ENCODE peak calls at places on chromosomes 5 and 9, in five cellular contexts. One of them, this sample, is unnamed.
A peak's percentile ranks its signal among the peaks of the same experiment; 100 is the strongest.

GRCh38 chr5:175131432-175131831 is 312.6 kb downstream of the DRD1 start:
- DNase-seq in progenitor cell of endocrine pancreas: no peak
- DNase-seq in lower leg skin: no peak
- DNase-seq in IMR-90: no peak
- DNase-seq in WERI-Rb-1: no peak
- DNase-seq in this sample: no peak

GRCh38 chr9:77978086-77978781 is 53.4 kb downstream of the GNAQ start:
- DNase-seq in lower leg skin: no peak
- DNase-seq in IMR-90: no peak
- DNase-seq in WERI-Rb-1: no peak
- DNase-seq in progenitor cell of endocrine pancreas: no peak
- DNase-seq in this sample: no peak

GRCh38 chr5:173198049-173198448 is 37.0 kb downstream of the NKX2-5 start:
- DNase-seq in WERI-Rb-1: no peak
- DNase-seq in IMR-90: no peak
- DNase-seq in progenitor cell of endocrine pancreas: no peak
- DNase-seq in lower leg skin: peak; percentile 43
- DNase-seq in this sample: no peak

GRCh38 chr5:55578771-55579170 is 44.0 kb upstream of the PLPP1 start:
- DNase-seq in IMR-90: peak; percentile 48
- DNase-seq in progenitor cell of endocrine pancreas: no peak
- DNase-seq in lower leg skin: no peak
- DNase-seq in WERI-Rb-1: no peak
- DNase-seq in this sample: no peak

GRCh38 chr5:132751971-132752580 is 4.8 kb downstream of the CCNI2 start:
- DNase-seq in progenitor cell of endocrine pancreas: no peak
- DNase-seq in IMR-90: no peak
- DNase-seq in WERI-Rb-1: no peak
- DNase-seq in lower leg skin: no peak
- DNase-seq in this sample: no peak

GRCh38 chr5:62208218-62208852 is 97.7 kb upstream of the KIF2A start:
- DNase-seq in WERI-Rb-1: no peak
- DNase-seq in IMR-90: no peak
- DNase-seq in progenitor cell of endocrine pancreas: no peak
- DNase-seq in lower leg skin: no peak
- DNase-seq in this sample: no peak

GRCh38 chr5:131200560-131200959 is 29.8 kb downstream of the LYRM7 start:
- DNase-seq in progenitor cell of endocrine pancreas: no peak
- DNase-seq in WERI-Rb-1: no peak
- DNase-seq in IMR-90: no peak
- DNase-seq in lower leg skin: no peak
- DNase-seq in this sample: no peak

GRCh38 chr9:133677126-133678010 is 41.2 kb downstream of the DBH start:
- DNase-seq in WERI-Rb-1: no peak
- DNase-seq in lower leg skin: no peak
- DNase-seq in IMR-90: no peak
- DNase-seq in progenitor cell of endocrine pancreas: no peak
- DNase-seq in this sample: no peak

DNA sequence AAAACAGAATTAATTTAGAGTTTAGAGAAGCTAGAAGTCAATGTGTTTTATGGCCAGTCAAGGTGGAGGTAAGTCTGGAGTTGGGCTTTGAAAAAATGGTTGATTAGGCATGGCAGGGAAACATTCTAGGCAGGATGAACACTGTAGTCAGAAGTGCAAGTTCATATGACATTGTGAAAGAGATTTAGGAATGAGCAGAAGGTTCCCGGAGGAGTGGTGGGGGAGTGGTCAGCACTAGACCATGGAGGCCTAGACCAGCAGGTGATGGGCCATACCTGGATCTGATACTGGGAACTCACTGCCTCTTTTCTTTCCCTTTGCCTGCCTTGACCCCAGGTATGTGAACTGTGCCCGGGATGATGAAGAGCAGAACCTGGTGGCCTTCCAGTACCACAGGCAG is 16.6 kb downstream of the PRDM9 start:
- DNase-seq in progenitor cell of endocrine pancreas: no peak
- DNase-seq in lower leg skin: no peak
- DNase-seq in WERI-Rb-1: no peak
- DNase-seq in IMR-90: no peak
- DNase-seq in this sample: no peak
- TF ChIP-seq CTCF in progenitor cell of endocrine pancreas: no peak
- TF ChIP-seq CTCF in lower leg skin: no peak
- TF ChIP-seq CTCF in WERI-Rb-1: no peak
- TF ChIP-seq CTCF in IMR-90: no peak
- TF ChIP-seq CTCF in this sample: no peak

DNA sequence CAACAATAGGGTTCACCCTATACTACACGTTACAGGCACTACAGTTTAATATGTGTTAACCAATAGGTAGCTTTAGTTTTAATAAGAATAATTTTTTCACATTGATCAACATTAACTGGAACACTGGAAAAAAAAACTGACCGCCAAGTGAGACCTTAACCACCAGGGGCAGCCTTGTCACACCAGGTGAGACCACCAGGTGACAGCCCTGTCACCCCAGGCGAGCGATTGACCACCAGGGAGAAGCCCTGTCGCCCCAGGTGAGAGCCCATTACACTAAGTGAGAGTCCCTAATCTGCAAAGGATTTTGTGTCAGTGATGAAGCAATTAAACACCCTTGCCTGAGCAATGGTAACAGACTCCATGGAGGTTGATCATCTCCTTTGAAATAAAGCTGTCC is 75.4 kb upstream of the SYK start:
- DNase-seq in lower leg skin: no peak
- DNase-seq in progenitor cell of endocrine pancreas: no peak
- DNase-seq in WERI-Rb-1: peak; percentile 82
- DNase-seq in IMR-90: no peak
- DNase-seq in this sample: no peak
- TF ChIP-seq CTCF in lower leg skin: no peak
- TF ChIP-seq CTCF in progenitor cell of endocrine pancreas: peak; percentile 54
- TF ChIP-seq CTCF in WERI-Rb-1: peak; percentile 77
- TF ChIP-seq CTCF in IMR-90: no peak
- TF ChIP-seq CTCF in this sample: peak; percentile 51

GRCh38 chr5:121867403-121867802 is 15.7 kb downstream of the FTMT start:
- DNase-seq in lower leg skin: no peak
- DNase-seq in progenitor cell of endocrine pancreas: no peak
- DNase-seq in IMR-90: no peak
- DNase-seq in WERI-Rb-1: no peak
- DNase-seq in this sample: no peak

GRCh38 chr5:121872846-121873245 is 21.2 kb downstream of the FTMT start:
- DNase-seq in progenitor cell of endocrine pancreas: no peak
- DNase-seq in lower leg skin: no peak
- DNase-seq in IMR-90: no peak
- DNase-seq in WERI-Rb-1: no peak
- DNase-seq in this sample: no peak

GRCh38 chr5:121873409-121873808 is 21.7 kb downstream of the FTMT start:
- DNase-seq in IMR-90: no peak
- DNase-seq in progenitor cell of endocrine pancreas: no peak
- DNase-seq in lower leg skin: no peak
- DNase-seq in WERI-Rb-1: no peak
- DNase-seq in this sample: no peak

DNA sequence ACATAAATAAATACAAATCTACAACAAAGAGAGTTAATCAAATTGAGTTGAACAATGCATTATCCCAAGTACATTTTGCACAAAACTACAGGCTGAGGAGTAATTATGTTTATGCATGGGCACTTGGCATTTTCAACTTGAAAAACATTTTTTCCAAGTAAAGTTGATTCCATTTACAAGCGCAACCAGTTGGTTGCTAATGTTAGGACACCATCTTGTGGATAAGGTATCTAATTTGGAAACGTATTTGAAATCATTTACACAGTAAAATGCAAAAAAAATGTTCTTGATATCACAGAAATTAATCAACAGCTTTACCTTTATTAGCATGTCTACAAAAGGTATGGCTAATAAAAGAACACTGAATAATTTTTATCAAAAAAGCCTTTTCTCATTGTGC is 18.8 kb downstream of the FTMT start:
- DNase-seq in lower leg skin: no peak
- DNase-seq in WERI-Rb-1: no peak
- DNase-seq in progenitor cell of endocrine pancreas: no peak
- DNase-seq in IMR-90: peak; percentile 1
- DNase-seq in this sample: no peak
- TF ChIP-seq CTCF in lower leg skin: no peak
- TF ChIP-seq CTCF in WERI-Rb-1: no peak
- TF ChIP-seq CTCF in progenitor cell of endocrine pancreas: peak; percentile 42
- TF ChIP-seq CTCF in IMR-90: peak; percentile 23
- TF ChIP-seq CTCF in this sample: peak; percentile 59

GRCh38 chr5:34538026-34538672 is 118.0 kb upstream of the RAI14 start:
- DNase-seq in IMR-90: peak; percentile 31
- DNase-seq in lower leg skin: no peak
- DNase-seq in WERI-Rb-1: no peak
- DNase-seq in progenitor cell of endocrine pancreas: no peak
- DNase-seq in this sample: no peak
- TF ChIP-seq CTCF in IMR-90: peak; percentile 57
- TF ChIP-seq CTCF in lower leg skin: no peak
- TF ChIP-seq CTCF in WERI-Rb-1: peak; percentile 29
- TF ChIP-seq CTCF in progenitor cell of endocrine pancreas: no peak
- TF ChIP-seq CTCF in this sample: no peak